ENCODE peak calls at places on chromosomes 11 and 22, in ten cellular contexts. I is fibroblast of the aortic adventitia, C is IMR-90, F is body of pancreas, O is colonic mucosa, W is fibroblast of lung, E is uterus, X is astrocyte of the spinal cord, R is HFF-Myc, Q is prostate gland. M is an unnamed sample.

GRCh38 chr22:44319685-44320084 is 6.9 kb upstream of the SHISAL1 start:
- DNase-seq in I (no peak), C (no peak), F (no peak), O (no peak), W (no peak), E (no peak), X (no peak), R (no peak), Q (no peak), M (no peak)

GRCh38 chr11:46278387-46279173 is 1.1 kb downstream of the CREB3L1 start:
- DNase-seq in I (peak), C (peak), F (peak), O (peak), W (peak), E (peak), X (peak), R (no peak), Q (peak), M (no peak)

GRCh38 chr11:69939551-69940245 is 120.5 kb upstream of the FGF3 start:
- DNase-seq in I (peak), C (peak), F (peak), O (no peak), W (peak), E (peak), X (peak), R (no peak), Q (no peak), M (no peak)

GRCh38 chr11:16863382-16863781 is 124.9 kb downstream of the C11orf58 start:
- DNase-seq in I (no peak), C (no peak), F (no peak), O (no peak), W (peak), E (no peak), X (no peak), R (no peak), Q (no peak), M (no peak)

GRCh38 chr11:59423835-59424234 is 2.4 kb downstream of the OR5A2 start:
- DNase-seq in I (no peak), C (no peak), F (no peak), O (no peak), W (no peak), E (no peak), X (no peak), R (no peak), Q (no peak), M (no peak)

GRCh38 chr11:8807544-8808225 is 103.3 kb upstream of the AKIP1 start:
- DNase-seq in I (peak), C (peak), F (peak), O (peak), W (peak), E (peak), X (peak), R (no peak), Q (no peak), M (peak)

GRCh38 chr11:47587733-47588326 is 1.4 kb downstream of the FAM180B start:
- DNase-seq in I (no peak), C (no peak), F (no peak), O (peak), W (no peak), E (no peak), X (no peak), R (no peak), Q (no peak), M (no peak)

GRCh38 chr11:16363709-16364108 is 7.4 kb upstream of the SOX6 start:
- DNase-seq in I (no peak), C (no peak), F (no peak), O (no peak), W (no peak), E (no peak), X (no peak), R (no peak), Q (no peak), M (no peak)

GRCh38 chr11:1168721-1169161 is 11.0 kb downstream of the MUC5AC start:
- DNase-seq in I (no peak), C (no peak), F (no peak), O (no peak), W (no peak), E (no peak), X (no peak), R (no peak), Q (no peak), M (no peak)

GRCh38 chr11:131889760-131890620 is 519.6 kb downstream of the NTM start:
- DNase-seq in I (no peak), C (peak), F (no peak), O (no peak), W (peak), E (no peak), X (peak), R (no peak), Q (no peak), M (no peak)

GRCh38 chr11:75063732-75064314 is 32.9 kb downstream of the OR2AT4 start:
- DNase-seq in I (no peak), C (peak), F (no peak), O (no peak), W (peak), E (no peak), X (no peak), R (no peak), Q (no peak), M (no peak)

GRCh38 chr22:35334010-35334409 is 34.3 kb downstream of the TOM1 start:
- DNase-seq in I (no peak), C (no peak), F (no peak), O (no peak), W (no peak), E (no peak), X (no peak), R (no peak), Q (no peak), M (no peak)

GRCh38 chr11:38305682-38306081 is 1707.6 kb upstream of the RAG2 start:
- DNase-seq in I (no peak), C (no peak), F (no peak), O (no peak), W (peak), E (no peak), X (peak), R (no peak), Q (no peak), M (no peak)

GRCh38 chr11:43986327-43986726 is 43.9 kb downstream of the C11orf96 start:
- DNase-seq in I (no peak), C (no peak), F (no peak), O (no peak), W (no peak), E (peak), X (no peak), R (no peak), Q (no peak), M (no peak)

GRCh38 chr22:46596032-46596441 is 24.1 kb upstream of the GRAMD4 start:
- DNase-seq in I (no peak), C (no peak), F (no peak), O (no peak), W (peak), E (no peak), X (no peak), R (no peak), Q (no peak), M (peak)

GRCh38 chr22:25702571-25703167 is 39.3 kb upstream of the MYO18B start:
- DNase-seq in I (no peak), C (no peak), F (no peak), O (no peak), W (no peak), E (no peak), X (no peak), R (no peak), Q (no peak), M (no peak)

GRCh38 chr11:3111919-3112690 is 53.0 kb downstream of the OSBPL5 start:
- DNase-seq in I (no peak), C (peak), F (no peak), O (no peak), W (no peak), E (no peak), X (no peak), R (no peak), Q (no peak), M (no peak)

GRCh38 chr11:114257621-114258558 is 38.3 kb upstream of the NNMT start:
- DNase-seq in I (no peak), C (no peak), F (peak), O (no peak), W (no peak), E (peak), X (peak), R (no peak), Q (peak), M (peak)

GRCh38 chr22:21038405-21038804 is 6.0 kb upstream of the SLC7A4 start:
- DNase-seq in I (peak), C (peak), F (no peak), O (no peak), W (peak), E (no peak), X (peak), R (no peak), Q (no peak), M (peak)

GRCh38 chr22:49930596-49931412 is 12.4 kb downstream of the CRELD2 start:
- DNase-seq in I (peak), C (peak), F (peak), O (peak), W (peak), E (peak), X (peak), R (peak), Q (peak), M (peak)

GRCh38 chr11:112968988-112969714 is 7.9 kb downstream of the NCAM1 start:
- DNase-seq in I (peak), C (no peak), F (no peak), O (no peak), W (peak), E (no peak), X (peak), R (no peak), Q (no peak), M (peak)

GRCh38 chr22:43262990-43263644 is 76.2 kb upstream of the TTLL12 start:
- DNase-seq in I (no peak), C (no peak), F (peak), O (no peak), W (no peak), E (no peak), X (no peak), R (no peak), Q (no peak), M (no peak)

GRCh38 chr11:119472186-119472855 is 49.3 kb upstream of the THY1 start:
- DNase-seq in I (peak), C (peak), F (no peak), O (no peak), W (peak), E (no peak), X (peak), R (no peak), Q (no peak), M (peak)

GRCh38 chr11:65078151-65078550 is 5.7 kb downstream of the CDCA5 start:
- DNase-seq in I (peak), C (peak), F (peak), O (peak), W (peak), E (no peak), X (peak), R (no peak), Q (no peak), M (no peak)

GRCh38 chr11:9977554-9977953 is 313.7 kb downstream of the SWAP70 start:
- DNase-seq in I (no peak), C (no peak), F (no peak), O (no peak), W (no peak), E (no peak), X (no peak), R (no peak), Q (no peak), M (no peak)

GRCh38 chr11:57547854-57548377 is 10.5 kb downstream of the SMTNL1 start:
- DNase-seq in I (no peak), C (no peak), F (peak), O (no peak), W (no peak), E (no peak), X (no peak), R (no peak), Q (no peak), M (no peak)

GRCh38 chr22:31893460-31893859 is 50.9 kb upstream of the YWHAH start:
- DNase-seq in I (no peak), C (no peak), F (no peak), O (no peak), W (no peak), E (no peak), X (peak), R (no peak), Q (no peak), M (no peak)

GRCh38 chr22:45863981-45864751 is 112.8 kb downstream of the WNT7B start:
- DNase-seq in I (peak), C (peak), F (peak), O (peak), W (peak), E (no peak), X (peak), R (peak), Q (peak), M (peak)

GRCh38 chr11:87355614-87356013 is 317.9 kb downstream of the TMEM135 start:
- DNase-seq in I (peak), C (no peak), F (no peak), O (no peak), W (no peak), E (no peak), X (no peak), R (no peak), Q (no peak), M (no peak)

GRCh38 chr11:87361891-87362290 is 324.2 kb downstream of the TMEM135 start:
- DNase-seq in I (no peak), C (no peak), F (no peak), O (no peak), W (no peak), E (no peak), X (no peak), R (no peak), Q (no peak), M (no peak)

GRCh38 chr11:87359401-87359800 is 321.7 kb downstream of the TMEM135 start:
- DNase-seq in I (no peak), C (no peak), F (no peak), O (no peak), W (no peak), E (no peak), X (no peak), R (no peak), Q (no peak), M (no peak)

GRCh38 chr11:87356428-87356827 is 318.7 kb downstream of the TMEM135 start:
- DNase-seq in I (no peak), C (no peak), F (no peak), O (peak), W (no peak), E (no peak), X (no peak), R (no peak), Q (no peak), M (no peak)

GRCh38 chr11:87358461-87358860 is 320.7 kb downstream of the TMEM135 start:
- DNase-seq in I (no peak), C (no peak), F (no peak), O (no peak), W (no peak), E (no peak), X (no peak), R (no peak), Q (no peak), M (no peak)
- H3K4me3 ChIP-seq in I (no peak), C (no peak), F (no peak), O (no peak), W (no peak), E (no peak), X (no peak), R (no peak), Q (no peak), M (no peak)

DNA sequence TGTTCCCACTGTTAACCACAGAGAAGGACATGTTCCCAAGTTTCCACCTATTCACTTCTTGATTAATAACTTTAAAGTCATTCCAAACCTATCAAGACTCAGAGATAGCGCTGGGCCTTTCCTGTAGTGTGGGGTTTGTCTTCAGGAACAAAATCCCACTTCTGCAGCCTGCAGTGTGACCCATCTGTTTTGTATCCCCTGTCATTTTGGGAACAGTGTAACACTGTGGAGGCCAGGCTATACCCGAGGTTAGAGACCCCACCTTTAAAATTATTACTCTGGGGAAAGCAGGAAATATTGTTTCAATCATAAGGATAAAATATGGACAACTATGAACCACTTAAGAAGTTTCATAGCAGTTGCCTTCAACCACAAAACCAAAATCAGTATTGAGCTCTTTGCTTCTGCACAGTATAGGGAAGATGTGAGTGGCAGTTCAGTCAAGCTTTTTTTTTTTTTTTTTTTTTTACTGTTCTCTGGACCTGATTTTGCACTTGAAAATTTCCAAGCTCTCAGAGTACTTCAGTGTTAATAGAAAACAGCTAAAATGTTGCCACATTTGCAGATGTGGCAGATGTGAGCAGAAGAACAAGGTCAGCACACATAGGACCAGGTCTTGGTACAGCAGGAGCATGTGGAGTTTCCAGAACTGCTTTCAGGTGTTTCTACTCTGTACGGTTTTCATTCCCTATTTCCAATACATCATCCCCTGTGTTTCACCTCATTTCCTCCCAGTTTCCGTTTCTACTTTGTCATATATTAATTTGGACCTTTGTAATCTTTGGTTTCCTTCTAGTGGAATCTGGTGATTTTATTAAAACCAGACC is 121.5 kb downstream of the MAML2 start:
- DNase-seq in I (no peak), C (no peak), F (no peak), O (no peak), W (no peak), E (no peak), X (no peak), R (no peak), Q (no peak), M (no peak)
- TF ChIP-seq CTCF in I (no peak), C (no peak), F (no peak), O (no peak), W (no peak), E (no peak), X (no peak), R (no peak), Q (no peak), M (no peak)

DNA sequence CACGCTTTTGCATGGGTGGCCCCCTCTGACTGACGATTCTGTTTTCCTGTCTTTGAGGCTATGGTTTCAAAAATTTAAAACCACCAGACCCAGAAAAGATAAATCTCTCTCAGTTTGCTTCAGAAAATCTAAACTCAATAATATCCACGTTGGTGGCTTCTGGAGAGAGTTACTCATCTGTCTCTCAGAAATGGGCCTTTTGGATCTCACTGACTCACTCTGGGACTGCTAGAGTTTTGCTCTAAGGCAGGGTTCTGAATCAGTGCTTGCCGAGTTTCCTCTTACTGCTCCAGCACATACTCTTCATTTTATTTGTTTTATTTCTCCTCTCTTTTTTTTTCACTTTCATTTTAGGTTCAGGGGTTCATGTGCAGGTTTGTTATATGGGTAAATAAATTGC is 305.7 kb downstream of the BLID start:
- DNase-seq in I (peak), C (peak), F (no peak), O (no peak), W (peak), E (no peak), X (peak), R (no peak), Q (no peak), M (peak)
- H3K4me3 ChIP-seq in I (no peak), C (no peak), F (no peak), O (no peak), W (no peak), E (no peak), X (no peak), R (no peak), Q (no peak), M (no peak)

DNA sequence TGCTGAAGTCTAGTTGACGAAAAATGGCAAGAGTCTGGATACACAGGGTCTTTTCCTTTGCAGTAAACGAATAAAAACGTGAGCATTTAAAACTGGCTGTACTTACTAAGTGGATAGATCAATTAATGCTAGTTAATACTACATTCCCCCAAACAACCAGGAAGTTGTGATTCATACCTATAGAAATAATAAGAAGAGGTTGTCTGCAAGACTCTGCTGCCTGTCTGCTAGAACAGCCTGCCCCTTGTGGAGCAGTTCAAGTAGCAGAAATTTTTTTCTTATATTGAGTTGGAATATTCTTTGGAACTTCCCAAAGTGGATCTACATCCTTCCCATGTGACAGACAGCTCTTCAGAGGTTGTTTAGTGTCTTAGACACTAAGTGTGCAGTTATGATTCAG is 86.8 kb downstream of the TEAD1 start:
- DNase-seq in I (peak), C (peak), F (no peak), O (no peak), W (peak), E (no peak), X (peak), R (no peak), Q (no peak), M (peak)
- TF ChIP-seq CTCF in I (peak), C (peak), F (no peak), O (no peak), W (peak), E (no peak), X (peak), R (peak), Q (no peak), M (peak)

GRCh38 chr11:104163100-104164027 is 583 bp downstream of the PDGFD start:
- DNase-seq in I (peak), C (peak), F (peak), O (peak), W (peak), E (no peak), X (peak), R (no peak), Q (no peak), M (peak)
- H3K4me3 ChIP-seq in I (peak), C (peak), F (peak), O (peak), W (peak), E (peak), X (peak), R (peak), Q (peak), M (peak)

GRCh38 chr22:37330200-37331033 is 48.1 kb downstream of the CYTH4 start:
- DNase-seq in I (peak), C (peak), F (peak), O (peak), W (peak), E (no peak), X (peak), R (peak), Q (no peak), M (peak)
- TF ChIP-seq CTCF in I (no peak), C (peak), F (no peak), O (no peak), W (peak), E (no peak), X (peak), R (peak), Q (no peak), M (no peak)

GRCh38 chr11:121722431-121723256 is 269.9 kb upstream of the SORL1-AS1 start:
- DNase-seq in I (peak), C (peak), F (peak), O (peak), W (peak), E (peak), X (peak), R (peak), Q (peak), M (peak)
- H3K4me3 ChIP-seq in I (peak), C (peak), F (no peak), O (no peak), W (peak), E (peak), X (peak), R (peak), Q (peak), M (peak)

M was measured in foreskin fibroblast.